ENCODE peak calls at places on chromosomes 1 and 21, in four cellular contexts. S is CD8-positive, alpha-beta T cell; M is esophagus squamous epithelium; H is suprapubic skin. B is an unnamed sample. For H3K4me1, the result is how much of the 10 kb centered on the place peaks cover.

GRCh38 chr1:197320991-197321531 is 53.0 kb downstream of the CRB1 start:
- DNase-seq in S (no peak), M (no peak), H (no peak), B (peak)

GRCh38 chr1:173149887-173150286 is 57.2 kb downstream of the TNFSF4 start:
- DNase-seq in S (no peak), M (no peak), H (no peak), B (peak)

GRCh38 chr1:116370186-116370585 is 2.9 kb upstream of the ATP1A1 start:
- DNase-seq in S (no peak), M (no peak), H (no peak), B (peak)

GRCh38 chr1:84301759-84302380 is 362 bp downstream of the SAMD13 start:
- DNase-seq in S (no peak), M (no peak), H (no peak), B (no peak)

GRCh38 chr21:44994581-44995171 is 54.8 kb downstream of the SLX9 start:
- DNase-seq in S (no peak), M (no peak), H (no peak), B (no peak)

GRCh38 chr1:161196521-161197451 is 2.1 kb downstream of the ADAMTS4 start:
- DNase-seq in S (no peak), M (no peak), H (no peak), B (peak)

GRCh38 chr1:173473599-173474011 is 3.5 kb upstream of the PRDX6 start:
- DNase-seq in S (no peak), M (no peak), H (no peak), B (peak)

GRCh38 chr1:70017770-70018169 is 187.6 kb downstream of the LRRC40 start:
- DNase-seq in S (no peak), M (no peak), H (no peak), B (no peak)

GRCh38 chr1:38151399-38151798 is 104.8 kb upstream of the POU3F1 start:
- DNase-seq in S (no peak), M (no peak), H (no peak), B (no peak)

GRCh38 chr1:177490786-177491185 is 320.0 kb downstream of the BRINP2 start:
- DNase-seq in S (no peak), M (no peak), H (no peak), B (no peak)

GRCh38 chr1:65067491-65068201 is 80.4 kb upstream of the AK4 start:
- DNase-seq in S (peak), M (no peak), H (peak), B (peak)

GRCh38 chr1:214859647-214860046 is 222.9 kb upstream of the KCNK2 start:
- DNase-seq in S (no peak), M (no peak), H (no peak), B (no peak)

GRCh38 chr1:214862421-214862820 is 220.1 kb upstream of the KCNK2 start:
- DNase-seq in S (no peak), M (no peak), H (no peak), B (peak)

GRCh38 chr1:214861615-214862014 is 220.9 kb upstream of the KCNK2 start:
- DNase-seq in S (no peak), M (no peak), H (no peak), B (peak)

DNA sequence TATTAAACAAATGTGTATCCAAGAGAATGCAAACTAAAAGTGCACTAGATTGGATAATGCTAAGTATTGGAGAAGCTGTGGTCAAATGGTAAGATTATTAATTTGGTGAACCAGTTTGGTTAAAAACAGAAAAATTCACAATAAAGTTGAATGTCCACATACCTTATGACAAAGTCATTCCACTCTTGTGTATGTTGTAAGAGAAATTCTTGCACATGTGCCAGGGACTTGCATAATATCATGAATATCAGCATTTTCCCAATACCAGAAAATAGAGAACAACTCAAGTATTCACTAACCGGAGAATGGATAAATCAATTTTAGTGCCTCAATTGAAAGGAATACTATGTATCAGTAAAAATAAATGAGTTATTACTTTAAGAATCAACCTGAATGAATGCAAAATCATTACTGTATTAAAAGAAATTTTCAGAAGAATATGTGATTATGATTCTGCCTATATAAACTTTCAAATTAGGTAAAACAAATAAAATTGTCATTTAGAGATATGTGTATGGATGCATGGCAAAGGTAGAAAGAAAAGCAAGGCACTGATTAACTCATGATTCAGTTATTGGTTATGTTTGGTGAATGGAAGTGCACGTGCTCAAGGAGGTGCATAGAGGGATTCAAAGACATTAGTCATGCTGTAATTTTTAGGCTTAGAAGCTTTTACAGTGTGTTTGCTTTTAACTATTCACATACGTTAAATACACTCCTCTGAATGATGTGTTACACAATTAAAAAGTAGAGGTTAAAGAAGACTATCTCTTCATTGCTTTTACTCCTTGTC is 217.4 kb upstream of the KCNK2 start:
- DNase-seq in S (no peak), M (no peak), H (no peak), B (peak)
- H3K27ac ChIP-seq in S (no peak), M (no peak), H (no peak), B (peak)

GRCh38 chr1:12157366-12158231 is 9.2 kb upstream of the TNFRSF1B start:
- DNase-seq in S (no peak), M (no peak), H (no peak), B (peak)

GRCh38 chr1:12161662-12162458 is 4.9 kb upstream of the TNFRSF1B start:
- DNase-seq in S (peak), M (peak), H (peak), B (peak)

GRCh38 chr1:12161324-12161661 is 5.5 kb upstream of the TNFRSF1B start:
- DNase-seq in S (no peak), M (no peak), H (no peak), B (peak)

GRCh38 chr1:12158362-12159092 is 8.3 kb upstream of the TNFRSF1B start:
- DNase-seq in S (no peak), M (no peak), H (no peak), B (no peak)

GRCh38 chr1:12159826-12160225 is 7.0 kb upstream of the TNFRSF1B start:
- DNase-seq in S (no peak), M (no peak), H (no peak), B (no peak)
- H3K4me1 ChIP-seq in S (half or more), M (under half), H (under half), B (under half)

DNA sequence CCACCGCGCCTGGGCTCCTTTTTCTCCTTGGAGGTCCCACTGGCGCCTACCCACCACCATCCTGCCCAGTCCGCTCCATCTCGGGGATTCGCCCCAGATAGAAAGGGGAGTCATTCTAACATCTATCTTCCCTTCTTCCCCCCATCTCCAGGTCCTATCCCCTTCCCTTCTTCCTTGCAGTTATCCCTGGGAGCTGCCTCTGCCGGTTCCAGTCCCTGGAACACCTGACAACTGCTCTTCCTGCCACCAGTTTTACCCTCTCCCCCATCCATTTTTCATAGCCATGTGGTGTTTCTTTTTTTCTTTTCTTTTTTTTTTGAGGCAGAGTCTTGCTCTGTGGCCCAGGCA is 12.0 kb upstream of the COL16A1 start:
- DNase-seq in S (no peak), M (no peak), H (no peak), B (no peak)
- TF ChIP-seq CTCF in S (no peak), M (no peak), H (no peak), B (no peak)

DNA sequence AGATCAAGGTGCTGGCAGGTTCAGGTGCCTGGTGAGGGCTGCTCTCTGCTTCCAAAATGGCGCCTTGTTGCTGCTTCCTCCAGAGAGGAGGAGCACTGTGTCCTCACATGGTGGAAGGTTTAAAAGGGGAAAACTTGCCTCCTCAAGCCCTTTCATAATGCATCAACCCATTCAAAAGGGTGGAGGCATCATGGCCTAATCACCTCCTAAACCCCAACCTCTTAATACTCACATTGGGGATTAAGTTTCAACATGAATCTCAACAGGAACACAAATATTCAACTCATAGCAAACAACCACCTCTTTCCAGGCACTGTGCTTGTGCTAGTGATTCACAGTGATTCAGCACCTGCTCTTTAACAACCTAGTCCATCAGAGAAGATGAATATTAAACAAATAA is 4.2 kb downstream of the S100A12 start:
- DNase-seq in S (no peak), M (no peak), H (no peak), B (no peak)
- H3K27ac ChIP-seq in S (no peak), M (peak), H (no peak), B (no peak)

DNA sequence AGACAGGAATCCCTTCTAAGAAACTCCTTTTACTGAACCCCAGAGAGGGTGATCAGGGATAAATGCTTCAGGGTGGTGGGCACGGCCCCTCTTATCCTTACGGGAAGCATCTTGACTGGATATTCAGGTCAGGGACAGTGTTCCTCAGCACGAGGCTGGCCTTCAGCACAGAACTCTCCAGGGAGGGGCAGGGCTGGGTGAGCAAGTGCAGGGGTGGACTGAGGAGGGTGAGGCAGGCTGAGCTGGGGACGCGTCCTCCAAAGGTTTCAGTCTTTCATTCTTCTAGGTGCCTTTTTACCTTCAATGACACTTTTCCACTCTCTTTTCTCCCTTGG is 52.3 kb downstream of the RASSF5 start:
- DNase-seq in S (no peak), M (no peak), H (no peak), B (no peak)
- H3K4me1 ChIP-seq in S (half or more), M (under half), H (half or more), B (under half)

DNA sequence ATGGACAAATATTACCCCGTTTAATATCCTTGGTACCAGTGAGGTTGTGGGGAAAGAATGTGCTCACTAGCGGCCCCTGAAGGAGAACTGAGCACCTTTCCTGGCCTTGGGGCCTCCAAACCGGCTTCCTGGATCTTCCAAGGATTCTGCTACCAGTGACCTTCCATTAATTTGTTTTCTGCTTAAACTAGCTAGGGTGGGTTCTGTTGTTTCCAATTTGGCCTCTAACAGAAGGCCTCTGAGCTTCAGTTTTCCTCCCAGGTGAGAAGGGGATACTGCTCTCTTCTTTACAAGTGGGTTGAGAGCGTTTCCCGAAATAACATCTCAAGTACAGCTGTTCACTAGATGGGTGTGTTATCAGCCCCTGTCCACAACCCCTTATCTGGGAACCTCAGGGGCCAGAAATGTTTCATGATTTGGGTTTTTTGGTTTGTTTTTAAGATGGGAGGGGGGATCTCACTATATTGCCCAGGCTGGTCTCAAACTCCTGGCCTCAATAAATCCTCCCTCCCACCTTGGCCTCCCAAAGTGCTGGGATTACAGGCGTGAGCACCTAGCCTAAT is 16.9 kb upstream of the IFNGR2 start:
- DNase-seq in S (no peak), M (no peak), H (no peak), B (no peak)
- TF ChIP-seq CTCF in S (no peak), M (no peak), H (no peak), B (no peak)